ENCODE peak calls at places on chromosomes 4 and X, in seven cellular contexts. T is GM10248, Z is iPS-NIHi11, I is NCI-H748 treated with DMSO at 0.1 percent for 48 hours, J is stromal cell of bone marrow, L is lung, W is midbrain. E is an unnamed sample.

GRCh38 chr4:15753786-15754185 is 24.3 kb upstream of the CD38 start:
- DNase-seq in I (no peak), L (no peak), W (no peak), J (no peak), Z (no peak), T (no peak), E (no peak)

GRCh38 chrX:57752866-57753265 is 72.8 kb upstream of the NLRP2B start:
- DNase-seq in J (no peak), T (no peak), L (no peak), W (no peak), I (no peak), Z (no peak), E (no peak)

GRCh38 chr4:182192511-182193181 is 50.6 kb upstream of the TENM3 start:
- DNase-seq in W (no peak), J (no peak), L (no peak), I (no peak), T (no peak), Z (no peak), E (no peak)

GRCh38 chrX:107551546-107551945 is 76.8 kb upstream of the PRPS1 start:
- DNase-seq in L (peak; percentile 64), Z (no peak), T (no peak), I (no peak), W (peak; percentile 20), J (no peak), E (no peak)

GRCh38 chr4:61886180-61886579 is 686.1 kb downstream of the ADGRL3 start:
- DNase-seq in Z (no peak), T (no peak), I (no peak), J (no peak), W (no peak), L (no peak), E (no peak)

GRCh38 chr4:180057198-180057821 is 2185.9 kb upstream of the TENM3 start:
- DNase-seq in W (peak; percentile 6), Z (peak; percentile 7), T (peak; percentile 11), J (no peak), I (peak; percentile 49), L (no peak), E (no peak)

GRCh38 chr4:41963105-41963504 is 18.5 kb upstream of the DCAF4L1 start:
- DNase-seq in T (no peak), Z (no peak), W (no peak), J (peak; percentile 3), L (no peak), I (no peak), E (no peak)

GRCh38 chr4:80082693-80083092 is 9.7 kb upstream of the ANTXR2 start:
- DNase-seq in I (no peak), L (no peak), J (no peak), Z (no peak), T (no peak), W (no peak), E (no peak)

GRCh38 chrX:123833387-123833786 is 26.5 kb upstream of the XIAP start:
- DNase-seq in I (peak; percentile 29), J (no peak), Z (peak; percentile 63), W (peak; percentile 36), T (peak; percentile 65), L (peak; percentile 54), E (peak; percentile 46)

GRCh38 chr4:169159614-169160013 is 111.1 kb downstream of the SH3RF1 start:
- DNase-seq in Z (no peak), I (no peak), T (no peak), J (no peak), L (no peak), W (no peak), E (no peak)

GRCh38 chr4:110175634-110176033 is 22.8 kb downstream of the ELOVL6 start:
- DNase-seq in Z (no peak), L (no peak), W (no peak), T (no peak), I (no peak), J (no peak), E (no peak)

GRCh38 chr4:6201580-6202091 is 1.3 kb upstream of the JAKMIP1 start:
- DNase-seq in L (no peak), W (no peak), J (no peak), Z (no peak), T (peak; percentile 39), I (no peak), E (no peak)

GRCh38 chr4:41887821-41888699 is 47.2 kb upstream of the TMEM33 start:
- DNase-seq in J (peak; percentile 28), Z (peak; percentile 27), I (peak; percentile 8), T (no peak), W (peak; percentile 63), L (no peak), E (no peak)

GRCh38 chr4:28357985-28358384 is 1497.3 kb downstream of the STIM2 start:
- DNase-seq in I (no peak), W (peak; percentile 23), T (no peak), Z (no peak), J (peak; percentile 31), L (no peak), E (no peak)

GRCh38 chr4:118964891-118965411 is 76.3 kb downstream of the SYNPO2 start:
- DNase-seq in J (no peak), W (no peak), I (no peak), T (no peak), Z (no peak), L (no peak), E (no peak)

GRCh38 chrX:15344106-15344505 is 8.8 kb upstream of the PIGA start:
- DNase-seq in L (no peak), J (no peak), I (no peak), T (no peak), Z (no peak), W (no peak), E (no peak)

GRCh38 chrX:125646195-125646594 is 326.5 kb downstream of the TEX13C start:
- DNase-seq in Z (no peak), T (no peak), W (no peak), I (no peak), J (no peak), L (no peak), E (no peak)